ENCODE peak calls at places on chromosome 1, in five cellular contexts. E, C, R, W and M are unnamed samples.

GRCh38 chr1:151846062-151846568 is 6.5 kb upstream of the C2CD4D start:
- DNase-seq in E (no peak), C (no peak), R (no peak), W (no peak), M (peak)

GRCh38 chr1:114081145-114082046 is 72.3 kb downstream of the SYT6 start:
- DNase-seq in E (no peak), C (peak), R (no peak), W (no peak), M (no peak)

GRCh38 chr1:176897350-176898236 is 266.9 kb downstream of the ASTN1 start:
- DNase-seq in E (no peak), C (no peak), R (peak), W (peak), M (peak)

GRCh38 chr1:95028954-95029353 is 43.8 kb downstream of the ALG14 start:
- DNase-seq in E (no peak), C (no peak), R (no peak), W (no peak), M (no peak)

GRCh38 chr1:177270863-177271262 is 100.1 kb downstream of the BRINP2 start:
- DNase-seq in E (no peak), C (no peak), R (no peak), W (no peak), M (no peak)

GRCh38 chr1:8712413-8713229 is 104.8 kb downstream of the RERE start:
- DNase-seq in E (no peak), C (no peak), R (no peak), W (no peak), M (peak)

GRCh38 chr1:16978589-16979474 is 1.6 kb downstream of the MFAP2 start:
- DNase-seq in E (no peak), C (peak), R (no peak), W (no peak), M (no peak)

GRCh38 chr1:15176120-15176519 is 22.6 kb downstream of the TMEM51 start:
- DNase-seq in E (no peak), C (no peak), R (no peak), W (no peak), M (no peak)

GRCh38 chr1:230708631-230709580 is 5.0 kb downstream of the AGT start:
- DNase-seq in E (no peak), C (no peak), R (no peak), W (no peak), M (no peak)

GRCh38 chr1:89363196-89363595 is 663 bp upstream of the GBP6 start:
- DNase-seq in E (no peak), C (no peak), R (no peak), W (no peak), M (no peak)

GRCh38 chr1:76425843-76426145 is 351.2 kb downstream of the ST6GALNAC3 start:
- DNase-seq in E (no peak), C (no peak), R (no peak), W (no peak), M (no peak)

GRCh38 chr1:207064546-207064945 is 11.5 kb downstream of the PFKFB2 start:
- DNase-seq in E (no peak), C (no peak), R (no peak), W (no peak), M (no peak)